ENCODE peak calls at places on chromosomes 4 and X, in nine cellular contexts. One of them, this sample, is unnamed.

GRCh38 chrX:43655961-43656494 is at the start of gene MAOA:
- DNase-seq in hepatocyte: peak; percentile 73
- DNase-seq in astrocyte of the spinal cord: no peak
- DNase-seq in keratinocyte: no peak
- DNase-seq in OCI-LY7: no peak
- DNase-seq in brain microvascular endothelial cell: no peak
- DNase-seq in gastrocnemius medialis: peak; percentile 90
- DNase-seq in heart left ventricle: peak; percentile 59
- DNase-seq in heart right ventricle: peak; percentile 77
- DNase-seq in this sample: no peak

GRCh38 chrX:99752776-99753175 is 657.3 kb downstream of the PCDH19 start:
- DNase-seq in astrocyte of the spinal cord: no peak
- DNase-seq in heart left ventricle: no peak
- DNase-seq in hepatocyte: no peak
- DNase-seq in heart right ventricle: no peak
- DNase-seq in gastrocnemius medialis: no peak
- DNase-seq in brain microvascular endothelial cell: no peak
- DNase-seq in OCI-LY7: no peak
- DNase-seq in keratinocyte: no peak
- DNase-seq in this sample: no peak

GRCh38 chrX:123184199-123184857 is at the start of gene GRIA3:
- DNase-seq in heart right ventricle: no peak
- DNase-seq in OCI-LY7: no peak
- DNase-seq in keratinocyte: no peak
- DNase-seq in gastrocnemius medialis: no peak
- DNase-seq in hepatocyte: no peak
- DNase-seq in astrocyte of the spinal cord: peak; percentile 36
- DNase-seq in heart left ventricle: no peak
- DNase-seq in brain microvascular endothelial cell: no peak
- DNase-seq in this sample: peak; percentile 38

GRCh38 chrX:134948333-134949241 is 42.2 kb upstream of the SMIM10 start:
- DNase-seq in heart left ventricle: no peak
- DNase-seq in astrocyte of the spinal cord: peak; percentile 32
- DNase-seq in keratinocyte: no peak
- DNase-seq in heart right ventricle: no peak
- DNase-seq in gastrocnemius medialis: no peak
- DNase-seq in brain microvascular endothelial cell: peak; percentile 45
- DNase-seq in hepatocyte: peak; percentile 52
- DNase-seq in OCI-LY7: no peak
- DNase-seq in this sample: peak; percentile 66

GRCh38 chrX:44036336-44036735 is 63.1 kb upstream of the NDP start:
- DNase-seq in OCI-LY7: no peak
- DNase-seq in keratinocyte: no peak
- DNase-seq in brain microvascular endothelial cell: peak; percentile 84
- DNase-seq in hepatocyte: no peak
- DNase-seq in heart left ventricle: no peak
- DNase-seq in gastrocnemius medialis: no peak
- DNase-seq in heart right ventricle: no peak
- DNase-seq in astrocyte of the spinal cord: peak; percentile 76
- DNase-seq in this sample: peak; percentile 58

GRCh38 chr4:121765368-121765705 is 373 bp upstream of the SMIM43 start:
- DNase-seq in heart right ventricle: no peak
- DNase-seq in heart left ventricle: no peak
- DNase-seq in OCI-LY7: no peak
- DNase-seq in gastrocnemius medialis: no peak
- DNase-seq in brain microvascular endothelial cell: no peak
- DNase-seq in keratinocyte: no peak
- DNase-seq in astrocyte of the spinal cord: no peak
- DNase-seq in hepatocyte: no peak
- DNase-seq in this sample: peak; percentile 29

GRCh38 chr4:6633091-6633906 is 7.2 kb upstream of the MRFAP1 start:
- DNase-seq in astrocyte of the spinal cord: no peak
- DNase-seq in OCI-LY7: peak; percentile 74
- DNase-seq in hepatocyte: no peak
- DNase-seq in heart right ventricle: no peak
- DNase-seq in gastrocnemius medialis: peak; percentile 24
- DNase-seq in keratinocyte: no peak
- DNase-seq in heart left ventricle: no peak
- DNase-seq in brain microvascular endothelial cell: no peak
- DNase-seq in this sample: peak; percentile 57

GRCh38 chr4:122576261-122577188 is 44.3 kb downstream of the IL21 start:
- DNase-seq in astrocyte of the spinal cord: peak; percentile 60
- DNase-seq in heart right ventricle: no peak
- DNase-seq in keratinocyte: no peak
- DNase-seq in gastrocnemius medialis: no peak
- DNase-seq in brain microvascular endothelial cell: peak; percentile 70
- DNase-seq in hepatocyte: peak; percentile 59
- DNase-seq in heart left ventricle: no peak
- DNase-seq in OCI-LY7: peak; percentile 35
- DNase-seq in this sample: peak; percentile 66

GRCh38 chr4:38002451-38003071 is 42.4 kb downstream of the PTTG2 start:
- DNase-seq in heart right ventricle: no peak
- DNase-seq in gastrocnemius medialis: no peak
- DNase-seq in OCI-LY7: no peak
- DNase-seq in brain microvascular endothelial cell: no peak
- DNase-seq in keratinocyte: no peak
- DNase-seq in hepatocyte: no peak
- DNase-seq in heart left ventricle: no peak
- DNase-seq in astrocyte of the spinal cord: no peak
- DNase-seq in this sample: peak; percentile 40

GRCh38 chr4:4889781-4890180 is 30.3 kb downstream of the MSX1 start:
- DNase-seq in heart right ventricle: no peak
- DNase-seq in brain microvascular endothelial cell: no peak
- DNase-seq in hepatocyte: no peak
- DNase-seq in gastrocnemius medialis: no peak
- DNase-seq in OCI-LY7: no peak
- DNase-seq in astrocyte of the spinal cord: no peak
- DNase-seq in keratinocyte: no peak
- DNase-seq in heart left ventricle: no peak
- DNase-seq in this sample: no peak

GRCh38 chr4:184826315-184827266 is 823 bp upstream of the ACSL1 start:
- DNase-seq in heart right ventricle: peak; percentile 50
- DNase-seq in hepatocyte: no peak
- DNase-seq in heart left ventricle: peak; percentile 43
- DNase-seq in astrocyte of the spinal cord: no peak
- DNase-seq in brain microvascular endothelial cell: no peak
- DNase-seq in OCI-LY7: peak; percentile 57
- DNase-seq in gastrocnemius medialis: peak; percentile 30
- DNase-seq in keratinocyte: no peak
- DNase-seq in this sample: peak; percentile 38

GRCh38 chr4:163776961-163777360 is 282.5 kb downstream of the TMA16 start:
- DNase-seq in keratinocyte: no peak
- DNase-seq in astrocyte of the spinal cord: no peak
- DNase-seq in gastrocnemius medialis: no peak
- DNase-seq in OCI-LY7: no peak
- DNase-seq in hepatocyte: no peak
- DNase-seq in heart right ventricle: no peak
- DNase-seq in brain microvascular endothelial cell: peak; percentile 5
- DNase-seq in heart left ventricle: no peak
- DNase-seq in this sample: no peak

GRCh38 chr4:98290511-98290910 is 29.3 kb downstream of the RAP1GDS1 start:
- DNase-seq in astrocyte of the spinal cord: peak; percentile 68
- DNase-seq in keratinocyte: no peak
- DNase-seq in brain microvascular endothelial cell: peak; percentile 12
- DNase-seq in heart left ventricle: no peak
- DNase-seq in heart right ventricle: no peak
- DNase-seq in hepatocyte: no peak
- DNase-seq in gastrocnemius medialis: no peak
- DNase-seq in OCI-LY7: no peak
- DNase-seq in this sample: peak; percentile 61

GRCh38 chr4:7074423-7074822 is 6.6 kb upstream of the GRPEL1 start:
- DNase-seq in astrocyte of the spinal cord: peak; percentile 13
- DNase-seq in brain microvascular endothelial cell: no peak
- DNase-seq in heart left ventricle: no peak
- DNase-seq in OCI-LY7: no peak
- DNase-seq in heart right ventricle: no peak
- DNase-seq in hepatocyte: no peak
- DNase-seq in gastrocnemius medialis: peak; percentile 78
- DNase-seq in keratinocyte: no peak
- DNase-seq in this sample: peak; percentile 15

GRCh38 chr4:4390046-4390445 is 3.1 kb downstream of the NSG1 start:
- DNase-seq in OCI-LY7: no peak
- DNase-seq in hepatocyte: no peak
- DNase-seq in keratinocyte: no peak
- DNase-seq in heart left ventricle: no peak
- DNase-seq in astrocyte of the spinal cord: no peak
- DNase-seq in gastrocnemius medialis: no peak
- DNase-seq in brain microvascular endothelial cell: no peak
- DNase-seq in heart right ventricle: no peak
- DNase-seq in this sample: no peak

GRCh38 chr4:46444318-46444717 is 54.4 kb upstream of the GABRA2 start:
- DNase-seq in heart left ventricle: no peak
- DNase-seq in heart right ventricle: no peak
- DNase-seq in OCI-LY7: no peak
- DNase-seq in keratinocyte: no peak
- DNase-seq in astrocyte of the spinal cord: no peak
- DNase-seq in brain microvascular endothelial cell: no peak
- DNase-seq in gastrocnemius medialis: no peak
- DNase-seq in hepatocyte: no peak
- DNase-seq in this sample: peak; percentile 2

GRCh38 chr4:13653356-13653755 is 25.8 kb upstream of the BOD1L1 start:
- DNase-seq in astrocyte of the spinal cord: no peak
- DNase-seq in heart left ventricle: no peak
- DNase-seq in hepatocyte: no peak
- DNase-seq in keratinocyte: no peak
- DNase-seq in heart right ventricle: no peak
- DNase-seq in OCI-LY7: no peak
- DNase-seq in brain microvascular endothelial cell: no peak
- DNase-seq in gastrocnemius medialis: no peak
- DNase-seq in this sample: no peak

GRCh38 chr4:13659341-13660070 is 32.0 kb upstream of the BOD1L1 start:
- DNase-seq in gastrocnemius medialis: no peak
- DNase-seq in astrocyte of the spinal cord: no peak
- DNase-seq in heart right ventricle: no peak
- DNase-seq in keratinocyte: no peak
- DNase-seq in OCI-LY7: no peak
- DNase-seq in heart left ventricle: no peak
- DNase-seq in brain microvascular endothelial cell: no peak
- DNase-seq in hepatocyte: no peak
- DNase-seq in this sample: no peak

GRCh38 chr4:13654158-13654797 is 26.8 kb upstream of the BOD1L1 start:
- DNase-seq in brain microvascular endothelial cell: peak; percentile 77
- DNase-seq in OCI-LY7: peak; percentile 77
- DNase-seq in gastrocnemius medialis: peak; percentile 42
- DNase-seq in heart right ventricle: peak; percentile 81
- DNase-seq in keratinocyte: no peak
- DNase-seq in heart left ventricle: peak; percentile 79
- DNase-seq in astrocyte of the spinal cord: peak; percentile 77
- DNase-seq in hepatocyte: peak; percentile 91
- DNase-seq in this sample: peak; percentile 81

GRCh38 chr4:13657016-13657415 is 29.5 kb upstream of the BOD1L1 start:
- DNase-seq in brain microvascular endothelial cell: no peak
- DNase-seq in gastrocnemius medialis: no peak
- DNase-seq in keratinocyte: no peak
- DNase-seq in hepatocyte: no peak
- DNase-seq in heart left ventricle: no peak
- DNase-seq in OCI-LY7: no peak
- DNase-seq in heart right ventricle: no peak
- DNase-seq in astrocyte of the spinal cord: no peak
- DNase-seq in this sample: no peak

DNA sequence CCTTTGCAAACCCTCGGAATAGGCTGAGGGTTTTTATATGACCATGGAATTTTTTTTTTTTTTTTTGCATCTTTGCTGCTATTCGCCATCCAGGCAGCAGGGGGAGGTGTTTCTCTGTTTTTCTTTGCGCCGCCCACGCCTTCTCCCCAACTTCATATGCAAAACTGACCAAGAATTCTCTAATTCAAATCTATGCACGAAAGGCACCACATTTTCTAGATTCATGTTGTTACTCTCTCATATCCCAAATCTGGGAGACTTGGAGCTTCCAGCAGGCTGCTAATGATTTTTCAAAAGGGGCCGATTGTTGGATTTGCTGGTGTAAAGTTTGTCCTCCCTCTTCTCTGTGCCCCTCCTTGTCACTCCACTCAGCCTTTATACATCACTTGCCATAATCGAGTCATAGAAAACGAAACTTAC is 29.1 kb upstream of the BOD1L1 start:
- DNase-seq in gastrocnemius medialis: peak; percentile 14
- DNase-seq in keratinocyte: no peak
- DNase-seq in hepatocyte: peak; percentile 78
- DNase-seq in heart right ventricle: peak; percentile 39
- DNase-seq in heart left ventricle: peak; percentile 52
- DNase-seq in brain microvascular endothelial cell: peak; percentile 60
- DNase-seq in OCI-LY7: peak; percentile 49
- DNase-seq in astrocyte of the spinal cord: peak; percentile 85
- DNase-seq in this sample: peak; percentile 86
- H3K4me3 ChIP-seq in gastrocnemius medialis: peak overlapping the region; percentile 32
- H3K4me3 ChIP-seq in keratinocyte: peak overlapping the region; percentile 60
- H3K4me3 ChIP-seq in hepatocyte: peak overlapping the region; percentile 4
- H3K4me3 ChIP-seq in heart right ventricle: peak overlapping the region; percentile 34
- H3K4me3 ChIP-seq in heart left ventricle: peak overlapping the region; percentile 26
- H3K4me3 ChIP-seq in brain microvascular endothelial cell: peak overlapping the region; percentile 33
- H3K4me3 ChIP-seq in OCI-LY7: peak overlapping the region; percentile 54
- H3K4me3 ChIP-seq in astrocyte of the spinal cord: peak overlapping the region; percentile 27
- H3K4me3 ChIP-seq in this sample: peak overlapping the region; percentile 25

GRCh38 chrX:74291964-74292891 is 11.8 kb upstream of the ZCCHC13 start:
- DNase-seq in astrocyte of the spinal cord: peak; percentile 94
- DNase-seq in heart right ventricle: peak; percentile 84
- DNase-seq in gastrocnemius medialis: peak; percentile 89
- DNase-seq in OCI-LY7: peak; percentile 86
- DNase-seq in brain microvascular endothelial cell: peak; percentile 85
- DNase-seq in hepatocyte: peak; percentile 92
- DNase-seq in heart left ventricle: peak; percentile 85
- DNase-seq in keratinocyte: peak; percentile 46
- DNase-seq in this sample: peak; percentile 91
- TF ChIP-seq CTCF in astrocyte of the spinal cord: peak; percentile 14
- TF ChIP-seq CTCF in heart right ventricle: peak; percentile 19
- TF ChIP-seq CTCF in gastrocnemius medialis: no peak
- TF ChIP-seq CTCF in OCI-LY7: peak; percentile 62
- TF ChIP-seq CTCF in brain microvascular endothelial cell: peak; percentile 29
- TF ChIP-seq CTCF in hepatocyte: peak; percentile 24
- TF ChIP-seq CTCF in heart left ventricle: peak; percentile 50
- TF ChIP-seq CTCF in keratinocyte: no peak
- TF ChIP-seq CTCF in this sample: no peak

DNA sequence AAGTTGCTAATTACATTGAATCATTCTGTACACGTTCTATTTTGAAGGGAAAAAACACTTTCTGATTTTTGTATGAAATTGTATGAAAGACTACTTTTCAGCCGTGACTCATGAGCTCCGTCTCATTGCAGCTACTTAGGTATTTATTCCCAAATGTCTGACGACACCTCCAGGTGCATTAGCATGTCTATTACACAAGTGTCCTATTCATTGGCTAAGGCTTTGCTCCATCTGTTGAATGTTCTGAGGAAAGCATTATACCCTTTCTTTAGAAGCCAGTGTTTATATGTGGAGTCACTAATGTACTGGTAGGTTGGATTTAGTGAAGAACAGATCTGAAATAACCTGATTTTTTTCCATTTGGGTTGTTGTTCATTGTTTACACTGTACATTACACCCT is 51.8 kb downstream of the MAP7D3 start:
- DNase-seq in OCI-LY7: no peak
- DNase-seq in brain microvascular endothelial cell: no peak
- DNase-seq in heart right ventricle: no peak
- DNase-seq in hepatocyte: no peak
- DNase-seq in keratinocyte: no peak
- DNase-seq in gastrocnemius medialis: no peak
- DNase-seq in heart left ventricle: no peak
- DNase-seq in astrocyte of the spinal cord: no peak
- DNase-seq in this sample: no peak
- H3K4me3 ChIP-seq in OCI-LY7: no peak overlapping the region
- H3K4me3 ChIP-seq in brain microvascular endothelial cell: no peak overlapping the region
- H3K4me3 ChIP-seq in heart right ventricle: peak overlapping the region; percentile 17
- H3K4me3 ChIP-seq in hepatocyte: no peak overlapping the region
- H3K4me3 ChIP-seq in keratinocyte: no peak overlapping the region
- H3K4me3 ChIP-seq in gastrocnemius medialis: peak overlapping the region; percentile 53
- H3K4me3 ChIP-seq in heart left ventricle: peak overlapping the region; percentile 47
- H3K4me3 ChIP-seq in astrocyte of the spinal cord: no peak overlapping the region
- H3K4me3 ChIP-seq in this sample: no peak overlapping the region

GRCh38 chrX:112368371-112368770 is 285.8 kb upstream of the TRPC5 start:
- DNase-seq in OCI-LY7: no peak
- DNase-seq in heart left ventricle: no peak
- DNase-seq in keratinocyte: no peak
- DNase-seq in astrocyte of the spinal cord: no peak
- DNase-seq in gastrocnemius medialis: no peak
- DNase-seq in brain microvascular endothelial cell: no peak
- DNase-seq in heart right ventricle: no peak
- DNase-seq in hepatocyte: no peak
- DNase-seq in this sample: no peak
- TF ChIP-seq CTCF in OCI-LY7: peak; percentile 24
- TF ChIP-seq CTCF in heart left ventricle: no peak
- TF ChIP-seq CTCF in keratinocyte: no peak
- TF ChIP-seq CTCF in astrocyte of the spinal cord: peak; percentile 24
- TF ChIP-seq CTCF in gastrocnemius medialis: no peak
- TF ChIP-seq CTCF in brain microvascular endothelial cell: peak; percentile 13
- TF ChIP-seq CTCF in heart right ventricle: peak; percentile 13
- TF ChIP-seq CTCF in hepatocyte: peak; percentile 41
- TF ChIP-seq CTCF in this sample: no peak

This sample was measured in cardiac fibroblast.